ENCODE peak calls at places on chromosomes 7 and 10, in nine cellular contexts. A is COR-L47, J is EH, T is choroid plexus epithelial cell, N is EL, I is ureter, Y is sciatic nerve, H is GM12892, U is Calu3. B is an unnamed sample.

GRCh38 chr7:45610019-45610418 is 35.9 kb downstream of the ADCY1 start:
- DNase-seq in A (no peak), J (no peak), T (no peak), N (no peak), I (peak; percentile 39), Y (no peak), H (no peak), U (no peak), B (no peak)

GRCh38 chr7:149493366-149493765 is 4.2 kb downstream of the ZNF746 start:
- DNase-seq in A (no peak), J (no peak), T (no peak), N (no peak), I (no peak), Y (no peak), H (no peak), U (no peak), B (no peak)

GRCh38 chr7:128909605-128910568 is 622 bp downstream of the KCP start:
- DNase-seq in A (no peak), J (peak; percentile 57), T (peak; percentile 67), N (peak; percentile 70), I (no peak), Y (peak; percentile 54), H (no peak), U (no peak), B (no peak)

GRCh38 chr10:14579405-14579804 is 195.3 kb downstream of the FAM107B start:
- DNase-seq in A (no peak), J (peak; percentile 35), T (peak; percentile 65), N (no peak), I (no peak), Y (no peak), H (no peak), U (no peak), B (no peak)

GRCh38 chr10:86857097-86857825 is 100.2 kb downstream of the MMRN2 start:
- DNase-seq in A (no peak), J (peak; percentile 85), T (peak; percentile 78), N (peak; percentile 78), I (no peak), Y (no peak), H (no peak), U (no peak), B (no peak)

GRCh38 chr10:74988787-74989574 is 122.5 kb upstream of the SAMD8 start:
- DNase-seq in A (peak; percentile 14), J (peak; percentile 28), T (no peak), N (no peak), I (no peak), Y (no peak), H (no peak), U (no peak), B (no peak)

GRCh38 chr7:111788426-111788825 is 226.1 kb upstream of the IMMP2L start:
- DNase-seq in A (peak; percentile 26), J (no peak), T (peak; percentile 77), N (no peak), I (no peak), Y (no peak), H (no peak), U (no peak), B (no peak)

GRCh38 chr10:48431871-48432270 is 125.4 kb downstream of the MAPK8 start:
- DNase-seq in A (no peak), J (no peak), T (peak; percentile 56), N (no peak), I (no peak), Y (no peak), H (no peak), U (no peak), B (no peak)

GRCh38 chr10:30182191-30183075 is 123.0 kb upstream of the JCAD start:
- DNase-seq in A (no peak), J (peak; percentile 99), T (peak; percentile 83), N (peak; percentile 94), I (no peak), Y (no peak), H (no peak), U (peak; percentile 54), B (no peak)

GRCh38 chr7:47231081-47231480 is 350.8 kb downstream of the TNS3 start:
- DNase-seq in A (no peak), J (peak; percentile 64), T (no peak), N (no peak), I (no peak), Y (no peak), H (no peak), U (no peak), B (no peak)

GRCh38 chr10:83166344-83166743 is 973.0 kb upstream of the GHITM start:
- DNase-seq in A (no peak), J (no peak), T (no peak), N (no peak), I (no peak), Y (no peak), H (no peak), U (no peak), B (no peak)

GRCh38 chr7:2387897-2388636 is 15.3 kb upstream of the CHST12 start:
- DNase-seq in A (no peak), J (no peak), T (no peak), N (no peak), I (no peak), Y (no peak), H (no peak), U (no peak), B (no peak)

GRCh38 chr7:80087768-80088170 is 46.9 kb upstream of the GNAI1 start:
- DNase-seq in A (no peak), J (peak; percentile 61), T (peak; percentile 62), N (no peak), I (no peak), Y (no peak), H (no peak), U (no peak), B (no peak)

GRCh38 chr10:64733980-64734379 is 1212.8 kb downstream of the REEP3 start:
- DNase-seq in A (peak; percentile 26), J (no peak), T (peak; percentile 41), N (no peak), I (no peak), Y (no peak), H (no peak), U (peak; percentile 65), B (no peak)

GRCh38 chr7:23955600-23956149 is 245.7 kb downstream of the STK31 start:
- DNase-seq in A (no peak), J (no peak), T (no peak), N (peak; percentile 13), I (no peak), Y (no peak), H (no peak), U (no peak), B (no peak)

GRCh38 chr7:28298870-28299484 is 113.3 kb upstream of the CREB5 start:
- DNase-seq in A (peak; percentile 65), J (peak; percentile 52), T (peak; percentile 72), N (peak; percentile 67), I (no peak), Y (no peak), H (no peak), U (peak; percentile 74), B (no peak)

GRCh38 chr7:18903676-18904075 is 213.8 kb downstream of the TWIST1 start:
- DNase-seq in A (no peak), J (no peak), T (no peak), N (no peak), I (no peak), Y (no peak), H (no peak), U (no peak), B (no peak)

GRCh38 chr10:6033954-6034353 is 28.2 kb downstream of the IL2RA start:
- DNase-seq in A (no peak), J (peak; percentile 77), T (no peak), N (peak; percentile 53), I (peak; percentile 39), Y (peak; percentile 14), H (no peak), U (no peak), B (no peak)

GRCh38 chr7:141409911-141410329 is 141.3 kb upstream of the AGK start:
- DNase-seq in A (peak; percentile 94), J (no peak), T (no peak), N (no peak), I (no peak), Y (no peak), H (no peak), U (no peak), B (no peak)

GRCh38 chr10:106500041-106500440 is 664.5 kb downstream of the SORCS1 start:
- DNase-seq in A (no peak), J (no peak), T (no peak), N (no peak), I (no peak), Y (no peak), H (no peak), U (no peak), B (no peak)